ENCODE peak calls at places on chromosomes 13 and 19, in six cellular contexts. E is D341Med; Q is GOT3; K is NCI-H460; C is epithelial cell of esophagus; U is CD8-positive, alpha-beta memory T cell. R is an unnamed sample.

GRCh38 chr19:16825312-16826168 is 3.7 kb upstream of the SIN3B start:
- DNase-seq in E (no peak), Q (no peak), K (peak; percentile 44), C (peak; percentile 74), U (no peak), R (no peak)

GRCh38 chr19:45451181-45451849 is 16.5 kb upstream of the FOSB start:
- DNase-seq in E (no peak), Q (peak; percentile 59), K (no peak), C (peak; percentile 77), U (peak; percentile 82), R (peak; percentile 30)

GRCh38 chr19:35346193-35347052 is 1.3 kb upstream of the FFAR1 start:
- DNase-seq in E (no peak), Q (no peak), K (no peak), C (no peak), U (peak; percentile 77), R (peak; percentile 79)

GRCh38 chr19:7869910-7870511 is 4.2 kb downstream of the PRR36 start:
- DNase-seq in E (peak; percentile 66), Q (no peak), K (peak; percentile 77), C (peak; percentile 59), U (peak; percentile 73), R (peak; percentile 76)

GRCh38 chr13:90485441-90485840 is 862.0 kb upstream of the MIR17HG start:
- DNase-seq in E (no peak), Q (no peak), K (peak; percentile 54), C (peak; percentile 64), U (no peak), R (no peak)

GRCh38 chr19:17249887-17250548 is 4.3 kb upstream of the NR2F6 start:
- DNase-seq in E (no peak), Q (no peak), K (no peak), C (peak; percentile 82), U (no peak), R (no peak)

GRCh38 chr19:43476606-43477005 is 11.2 kb upstream of the LYPD3 start:
- DNase-seq in E (no peak), Q (no peak), K (no peak), C (no peak), U (no peak), R (no peak)

GRCh38 chr13:22883961-22884360 is 296.8 kb upstream of the SGCG start:
- DNase-seq in E (no peak), Q (no peak), K (no peak), C (no peak), U (no peak), R (no peak)

GRCh38 chr13:20526664-20527063 is 1.0 kb upstream of the CRYL1 start:
- DNase-seq in E (no peak), Q (no peak), K (no peak), C (no peak), U (no peak), R (no peak)

GRCh38 chr13:92303428-92303827 is 905.0 kb downstream of the GPC5 start:
- DNase-seq in E (no peak), Q (no peak), K (no peak), C (no peak), U (no peak), R (no peak)